ENCODE peak calls at places on chromosomes 6 and 20, in five cellular contexts. M is A549, C is body of pancreas, E is neural progenitor cell, L is cardiac muscle cell. V is an unnamed sample.

GRCh38 chr6:162019311-162019710 is 708.3 kb downstream of the PRKN start:
- DNase-seq in L (no peak), C (no peak), E (no peak), M (no peak), V (no peak)

GRCh38 chr20:37853823-37854375 is 49.0 kb upstream of the VSTM2L start:
- DNase-seq in C (no peak), M (no peak), E (no peak), L (no peak), V (no peak)

GRCh38 chr6:132210886-132211563 is 190.2 kb downstream of the MOXD1 start:
- DNase-seq in L (peak), M (no peak), E (no peak), C (no peak), V (no peak)

GRCh38 chr20:43558412-43559146 is at the start of gene SGK2:
- DNase-seq in E (no peak), L (peak), M (peak), C (peak), V (no peak)

GRCh38 chr6:22451960-22452359 is 117.4 kb upstream of the HDGFL1 start:
- DNase-seq in M (no peak), E (no peak), C (no peak), L (no peak), V (no peak)

GRCh38 chr6:95515975-95516374 is 61.4 kb upstream of the MANEA start:
- DNase-seq in M (no peak), C (no peak), L (no peak), E (no peak), V (no peak)

GRCh38 chr6:52543729-52544324 is 33.0 kb downstream of the TRAM2 start:
- DNase-seq in C (no peak), L (peak), E (no peak), M (peak), V (no peak)

GRCh38 chr20:62723351-62723750 is 14.7 kb downstream of the NTSR1 start:
- DNase-seq in L (no peak), M (no peak), C (peak), E (no peak), V (no peak)

GRCh38 chr20:35215066-35215956 is 11.2 kb upstream of the MMP24 start:
- DNase-seq in L (peak), E (no peak), M (peak), C (no peak), V (no peak)

GRCh38 chr6:167691566-167692312 is 135.0 kb upstream of the AFDN start:
- DNase-seq in M (no peak), C (no peak), L (no peak), E (no peak), V (no peak)

GRCh38 chr20:14401479-14402138 is 64.2 kb upstream of the FLRT3 start:
- DNase-seq in C (no peak), L (no peak), E (peak), M (no peak), V (no peak)

GRCh38 chr20:37327748-37328147 is 18.2 kb upstream of the SRC start:
- DNase-seq in C (peak), E (no peak), L (peak), M (no peak), V (no peak)

GRCh38 chr6:87155920-87156600 is 695 bp downstream of the ZNF292 start:
- DNase-seq in L (peak), M (peak), E (peak), C (peak), V (no peak)

GRCh38 chr6:73134588-73134987 is 90.7 kb downstream of the KHDC1L start:
- DNase-seq in E (peak), M (peak), C (peak), L (peak), V (no peak)

GRCh38 chr6:119193707-119194106 is 115.2 kb upstream of the FAM184A start:
- DNase-seq in L (no peak), E (no peak), C (no peak), M (no peak), V (no peak)

GRCh38 chr20:54174452-54175175 is 828 bp upstream of the CYP24A1 start:
- DNase-seq in E (peak), C (no peak), M (peak), L (peak), V (no peak)

GRCh38 chr6:75065524-75065923 is 140.3 kb downstream of the COL12A1 start:
- DNase-seq in L (peak), M (peak), E (peak), C (no peak), V (no peak)

GRCh38 chr20:19212524-19213502 is at the start of gene SLC24A3:
- DNase-seq in E (peak), C (peak), L (peak), M (peak), V (peak)

GRCh38 chr6:152471459-152472070 is 165.6 kb downstream of the SYNE1 start:
- DNase-seq in E (no peak), C (no peak), L (no peak), M (peak), V (no peak)

GRCh38 chr6:26268659-26269402 is 96.2 kb upstream of the BTN3A2 start:
- DNase-seq in E (peak), L (peak), C (no peak), M (no peak), V (no peak)

GRCh38 chr20:63208346-63208924 is 7.5 kb downstream of the YTHDF1 start:
- DNase-seq in M (no peak), L (no peak), C (no peak), E (no peak), V (no peak)

GRCh38 chr20:856361-856775 is 22.9 kb downstream of the FAM110A start:
- DNase-seq in L (peak), C (peak), E (no peak), M (peak), V (no peak)

GRCh38 chr6:152458648-152459047 is 178.5 kb downstream of the SYNE1 start:
- DNase-seq in C (no peak), L (peak), E (no peak), M (no peak), V (no peak)

GRCh38 chr6:112690497-112691202 is 343.5 kb downstream of the RFPL4B start:
- DNase-seq in M (peak), L (peak), E (no peak), C (no peak), V (no peak)

GRCh38 chr6:36268478-36269248 is 1.2 kb upstream of the PNPLA1 start:
- DNase-seq in M (no peak), L (peak), C (no peak), E (no peak), V (peak)

GRCh38 chr20:21101453-21102251 is 4.5 kb downstream of the LINC00237 start:
- DNase-seq in E (peak), C (no peak), M (no peak), L (peak), V (peak)

GRCh38 chr6:143449731-143450452 is 603 bp downstream of the ADAT2 start:
- DNase-seq in M (peak), C (no peak), E (peak), L (peak), V (no peak)

GRCh38 chr6:136012198-136012884 is 160.8 kb downstream of the PDE7B start:
- DNase-seq in M (no peak), L (peak), C (no peak), E (no peak), V (no peak)

GRCh38 chr6:27078734-27079357 is 168.7 kb upstream of the PRSS16 start:
- DNase-seq in M (peak), L (peak), E (peak), C (peak), V (no peak)

GRCh38 chr6:116773886-116774285 is 8.4 kb upstream of the FAM162B start:
- DNase-seq in M (no peak), C (no peak), E (no peak), L (no peak), V (no peak)

GRCh38 chr6:168641455-168641854 is 200.5 kb downstream of the SMOC2 start:
- DNase-seq in E (no peak), M (no peak), L (peak), C (no peak), V (no peak)

DNA sequence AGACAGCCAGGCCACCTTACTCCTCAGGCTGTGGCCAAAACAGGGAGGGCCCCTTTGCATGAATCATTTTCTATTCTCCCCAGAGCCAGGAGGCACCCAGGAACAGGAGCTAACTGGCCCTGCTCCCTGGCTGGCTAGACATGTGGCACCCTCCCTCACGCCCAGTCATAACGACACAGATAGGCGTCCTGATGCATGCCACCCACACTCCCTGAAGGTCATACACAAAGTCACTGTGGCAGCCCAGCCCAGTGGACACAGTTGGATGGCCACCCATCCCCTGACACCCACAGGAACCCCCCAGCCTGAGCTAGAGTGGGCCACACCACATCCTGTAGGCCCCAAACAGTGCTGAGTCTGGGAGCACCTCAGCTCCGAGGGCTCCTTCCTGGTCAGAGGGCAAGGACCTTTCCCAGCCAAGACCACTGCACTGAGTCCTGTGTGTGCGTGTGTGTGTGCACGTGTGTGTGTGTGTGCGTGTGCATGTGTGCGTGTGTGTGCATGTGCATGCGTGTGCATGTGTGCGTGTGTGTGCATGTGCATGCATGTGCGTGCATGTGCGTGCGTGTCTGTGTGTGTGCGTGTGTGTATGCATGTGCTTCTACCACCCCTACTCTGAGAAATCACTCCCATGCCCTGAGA is 21.6 kb downstream of the TFEB start:
- DNase-seq in L (no peak), C (peak), M (no peak), E (no peak), V (no peak)
- H3K27ac ChIP-seq in L (peak), C (peak), M (peak), E (no peak), V (peak)

GRCh38 chr6:107587402-107587801 is 97.5 kb downstream of the SOBP start:
- DNase-seq in M (no peak), L (no peak), C (no peak), E (no peak), V (no peak)

GRCh38 chr6:107589934-107590333 is 100.0 kb downstream of the SOBP start:
- DNase-seq in L (no peak), E (no peak), C (no peak), M (no peak), V (no peak)

GRCh38 chr6:107591346-107591745 is 101.4 kb downstream of the SOBP start:
- DNase-seq in L (no peak), E (no peak), C (no peak), M (no peak), V (no peak)

GRCh38 chr6:107589199-107589598 is 99.3 kb downstream of the SOBP start:
- DNase-seq in C (no peak), L (no peak), M (no peak), E (no peak), V (no peak)

DNA sequence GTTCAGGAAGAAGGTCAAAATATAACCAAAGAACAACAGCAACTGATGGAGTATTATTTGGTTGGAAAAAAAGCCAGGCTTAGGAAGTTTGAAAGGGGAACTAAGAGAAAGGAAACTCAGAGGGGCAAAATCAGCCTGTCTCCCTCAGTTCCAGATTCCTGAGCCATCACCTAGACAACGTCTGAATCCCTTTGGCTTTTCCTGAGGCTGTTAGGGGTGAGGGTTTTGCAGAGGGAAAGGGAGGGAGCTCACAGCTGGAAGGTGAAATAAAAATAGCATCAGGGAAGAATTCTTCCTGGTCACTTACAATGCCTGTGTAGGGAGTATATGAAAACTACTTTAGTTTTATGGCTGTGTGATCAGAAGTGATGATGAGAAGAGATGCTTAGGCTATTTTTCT is 100.5 kb downstream of the SOBP start:
- DNase-seq in C (no peak), M (no peak), E (peak), L (no peak), V (no peak)
- H3K27ac ChIP-seq in C (no peak), M (no peak), E (no peak), L (no peak), V (no peak)

GRCh38 chr6:170004585-170005210 is 253.3 kb downstream of the ERMARD start:
- DNase-seq in L (no peak), M (no peak), E (no peak), C (no peak), V (no peak)
- H3K27ac ChIP-seq in L (no peak), M (no peak), E (no peak), C (no peak), V (no peak)

DNA sequence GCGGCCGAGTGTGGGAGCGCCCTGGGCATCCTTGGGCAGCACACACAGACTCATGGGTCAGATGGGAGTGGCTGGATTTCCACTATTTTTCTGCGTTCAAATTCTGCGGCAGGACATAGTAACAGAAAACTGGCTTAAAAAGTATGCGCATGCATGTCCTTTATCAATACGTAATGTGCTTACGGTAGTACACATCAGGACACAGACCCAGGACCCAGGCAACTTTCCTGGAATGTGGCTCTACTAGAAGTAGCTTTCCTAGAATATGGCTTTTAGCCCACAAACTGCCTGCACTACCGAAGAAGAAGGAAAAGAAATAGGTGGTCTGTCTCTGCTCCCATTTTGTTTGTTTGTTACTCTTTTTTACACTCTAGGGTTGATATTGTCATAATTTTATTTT is 43.4 kb upstream of the SHLD1 start:
- DNase-seq in C (no peak), M (no peak), L (no peak), E (no peak), V (no peak)
- H3K27ac ChIP-seq in C (no peak), M (peak), L (no peak), E (no peak), V (no peak)

GRCh38 chr6:15791401-15792137 is 128.7 kb upstream of the DTNBP1 start:
- DNase-seq in C (peak), L (no peak), M (no peak), E (no peak), V (no peak)
- H3K27ac ChIP-seq in C (peak), L (no peak), M (no peak), E (no peak), V (no peak)